ENCODE peak calls at places on chromosome 10, in five cellular contexts. Y is MCF 10A, X is BE2C, C is Peyer's patch, P is SK-N-SH. F is an unnamed sample.

GRCh38 chr10:99285846-99286245 is 43.3 kb upstream of the CNNM1 start:
- DNase-seq in Y (no peak), X (no peak), C (no peak), P (no peak), F (no peak)

GRCh38 chr10:87659571-87660483 is at the start of gene PAPSS2:
- DNase-seq in Y (peak; percentile 36), X (peak; percentile 58), C (peak; percentile 71), P (peak; percentile 83), F (peak; percentile 72)

GRCh38 chr10:102545997-102546396 is 42.2 kb downstream of the SUFU start:
- DNase-seq in Y (no peak), X (no peak), C (no peak), P (no peak), F (no peak)

GRCh38 chr10:70302292-70302691 is 18.5 kb upstream of the NPFFR1 start:
- DNase-seq in Y (peak; percentile 52), X (no peak), C (no peak), P (no peak), F (no peak)

GRCh38 chr10:34656676-34657075 is 158.4 kb downstream of the PARD3 start:
- DNase-seq in Y (no peak), X (no peak), C (no peak), P (no peak), F (no peak)

GRCh38 chr10:66719483-66719882 is 206.4 kb upstream of the LRRTM3 start:
- DNase-seq in Y (no peak), X (no peak), C (no peak), P (no peak), F (no peak)

GRCh38 chr10:9234191-9234590 is 1179.7 kb downstream of the GATA3 start:
- DNase-seq in Y (no peak), X (no peak), C (no peak), P (no peak), F (no peak)

GRCh38 chr10:32983333-32983909 is 25.4 kb upstream of the ITGB1 start:
- DNase-seq in Y (peak; percentile 85), X (peak; percentile 50), C (peak; percentile 60), P (peak; percentile 46), F (peak; percentile 54)

GRCh38 chr10:13439771-13440708 is 88.8 kb downstream of the BEND7 start:
- DNase-seq in Y (peak; percentile 53), X (peak; percentile 64), C (peak; percentile 79), P (peak; percentile 87), F (peak; percentile 81)

GRCh38 chr10:92993671-92994304 is 66.8 kb upstream of the CYP26C1 start:
- DNase-seq in Y (no peak), X (peak; percentile 20), C (no peak), P (peak; percentile 15), F (no peak)

GRCh38 chr10:5530846-5531557 is 6.2 kb downstream of the CALML3 start:
- DNase-seq in Y (no peak), X (no peak), C (peak; percentile 18), P (no peak), F (no peak)

GRCh38 chr10:59757966-59758365 is 4.7 kb upstream of the MRLN start:
- DNase-seq in Y (peak; percentile 20), X (no peak), C (no peak), P (no peak), F (no peak)

GRCh38 chr10:7773845-7774801 is 13.7 kb downstream of the KIN start:
- DNase-seq in Y (peak; percentile 52), X (no peak), C (no peak), P (no peak), F (no peak)

GRCh38 chr10:119824299-119824698 is 48.3 kb downstream of the MCMBP start:
- DNase-seq in Y (no peak), X (no peak), C (no peak), P (no peak), F (no peak)

GRCh38 chr10:107418411-107418810 is 253.9 kb upstream of the SORCS1 start:
- DNase-seq in Y (no peak), X (no peak), C (no peak), P (no peak), F (no peak)

GRCh38 chr10:22475857-22476600 is 130.7 kb downstream of the SPAG6 start:
- DNase-seq in Y (no peak), X (no peak), C (no peak), P (peak; percentile 76), F (peak; percentile 65)

GRCh38 chr10:28991738-28992270 is 297.1 kb upstream of the LYZL1 start:
- DNase-seq in Y (peak; percentile 79), X (peak; percentile 67), C (peak; percentile 61), P (peak; percentile 48), F (peak; percentile 57)

GRCh38 chr10:100729877-100730738 is 15.3 kb upstream of the PAX2 start:
- DNase-seq in Y (no peak), X (no peak), C (no peak), P (peak; percentile 70), F (peak; percentile 77)

GRCh38 chr10:12844796-12845524 is 156.6 kb downstream of the CCDC3 start:
- DNase-seq in Y (peak; percentile 74), X (no peak), C (no peak), P (peak; percentile 11), F (no peak)

GRCh38 chr10:133465950-133466474 is 12.3 kb downstream of the SCART1 start:
- DNase-seq in Y (no peak), X (no peak), C (no peak), P (no peak), F (no peak)

GRCh38 chr10:124087672-124088634 is 5.4 kb downstream of the CHST15 start:
- DNase-seq in Y (peak; percentile 82), X (peak; percentile 70), C (peak; percentile 77), P (peak; percentile 72), F (no peak)

GRCh38 chr10:51733061-51733460 is 33.7 kb upstream of the CSTF2T start:
- DNase-seq in Y (no peak), X (no peak), C (no peak), P (no peak), F (no peak)

GRCh38 chr10:34748767-34749166 is 66.3 kb downstream of the PARD3 start:
- DNase-seq in Y (no peak), X (no peak), C (no peak), P (no peak), F (no peak)

GRCh38 chr10:343231-344215 is 208.3 kb downstream of the ZMYND11 start:
- DNase-seq in Y (no peak), X (no peak), C (peak; percentile 38), P (no peak), F (no peak)

GRCh38 chr10:306654-307185 is 171.5 kb downstream of the ZMYND11 start:
- DNase-seq in Y (no peak), X (peak; percentile 30), C (peak; percentile 76), P (no peak), F (peak; percentile 30)

GRCh38 chr10:69123747-69124557 is at the start of gene VPS26A:
- DNase-seq in Y (peak; percentile 98), X (peak; percentile 99), C (peak; percentile 99), P (peak; percentile 99), F (peak; percentile 99)
- TF ChIP-seq CTCF in Y (peak; percentile 21), X (peak; percentile 36), C (no peak), P (peak; percentile 50), F (no peak)

DNA sequence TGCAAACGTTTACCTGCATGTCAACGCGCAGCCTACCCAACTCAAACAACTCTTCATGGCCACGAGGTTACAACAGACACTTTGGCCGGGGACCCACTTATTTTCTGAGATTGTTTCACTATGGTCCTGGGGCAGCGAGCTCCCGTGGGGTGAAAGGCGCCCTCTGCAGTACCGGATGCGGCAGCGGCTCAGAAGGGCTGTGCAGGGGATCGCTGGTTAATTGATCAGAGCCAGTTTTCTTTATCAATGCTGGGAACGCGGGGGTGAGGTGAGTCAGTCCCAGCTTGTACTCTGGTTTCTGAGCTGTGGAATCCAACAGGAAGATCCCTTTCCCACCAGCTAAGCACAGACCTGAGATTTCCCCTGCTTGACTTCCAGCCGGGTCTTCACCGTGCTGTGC is 366.5 kb upstream of the KLF6 start:
- DNase-seq in Y (no peak), X (no peak), C (no peak), P (no peak), F (no peak)
- TF ChIP-seq CTCF in Y (no peak), X (peak; percentile 38), C (no peak), P (peak; percentile 9), F (no peak)

GRCh38 chr10:75400769-75401568 is 595 bp downstream of the ZNF503 start:
- DNase-seq in Y (peak; percentile 60), X (peak; percentile 70), C (peak; percentile 70), P (peak; percentile 78), F (peak; percentile 66)
- TF ChIP-seq CTCF in Y (no peak), X (no peak), C (no peak), P (no peak), F (no peak)

GRCh38 chr10:77348711-77349110 is 288.9 kb downstream of the KCNMA1 start:
- DNase-seq in Y (no peak), X (no peak), C (no peak), P (no peak), F (no peak)

GRCh38 chr10:77350134-77350533 is 287.5 kb downstream of the KCNMA1 start:
- DNase-seq in Y (no peak), X (no peak), C (no peak), P (no peak), F (no peak)

GRCh38 chr10:77350711-77351119 is 286.9 kb downstream of the KCNMA1 start:
- DNase-seq in Y (peak; percentile 98), X (peak; percentile 52), C (peak; percentile 48), P (peak; percentile 19), F (no peak)

GRCh38 chr10:77348082-77348481 is 289.5 kb downstream of the KCNMA1 start:
- DNase-seq in Y (no peak), X (no peak), C (no peak), P (no peak), F (no peak)

DNA sequence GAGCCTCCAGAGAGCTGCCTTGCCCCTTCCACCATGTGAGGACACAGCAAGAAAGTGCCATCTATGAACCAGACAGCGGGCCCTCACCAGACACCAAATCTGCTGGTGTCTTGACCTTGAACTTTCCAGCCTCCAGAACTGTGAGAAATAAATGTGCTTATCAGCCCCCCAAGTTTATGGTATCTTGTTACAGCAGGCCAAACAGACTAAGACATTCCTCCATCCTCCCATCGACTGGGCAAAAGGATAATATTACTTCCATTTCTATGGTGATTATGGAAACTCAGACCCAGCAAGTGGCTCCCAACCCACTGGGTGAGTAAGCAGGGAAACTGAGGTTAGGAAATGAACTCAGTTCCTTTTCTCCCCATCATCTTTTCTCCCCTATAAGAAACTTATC is 288.4 kb downstream of the KCNMA1 start:
- DNase-seq in Y (no peak), X (no peak), C (no peak), P (no peak), F (no peak)
- TF ChIP-seq CTCF in Y (no peak), X (no peak), C (no peak), P (no peak), F (no peak)

DNA sequence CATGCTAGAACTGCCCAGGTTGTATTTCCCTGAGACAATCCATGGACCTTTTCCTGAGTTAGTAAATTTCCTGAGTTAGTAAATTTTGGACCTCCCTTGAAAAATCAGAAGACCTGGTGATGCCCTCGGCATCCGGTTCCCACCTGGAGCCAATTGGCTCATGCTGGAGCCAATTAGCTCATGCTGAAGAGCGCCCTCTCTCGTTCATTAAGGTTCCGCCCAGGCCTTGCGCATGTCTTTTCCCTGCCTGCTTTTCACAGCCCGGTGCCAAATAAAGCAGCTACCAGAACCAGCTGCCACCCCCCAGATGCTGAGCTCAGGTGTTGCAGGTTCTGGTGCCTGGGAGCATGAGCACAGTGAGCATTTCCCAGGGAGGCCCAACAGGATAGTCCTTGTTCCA is 96.2 kb downstream of the APBB1IP start:
- DNase-seq in Y (peak; percentile 11), X (no peak), C (no peak), P (no peak), F (no peak)
- TF ChIP-seq CTCF in Y (no peak), X (peak; percentile 13), C (no peak), P (no peak), F (no peak)

F was measured in nephron progenitor cell.